ENCODE peak calls at places on chromosomes 12 and 14, in nine cellular contexts. Y is PC-3; N is activated CD8-positive, alpha-beta T cell treated with anti-CD3 and anti-CD28 coated beads, Interleukin-2, amount 10 ng/mL, durations not matched to agents 7 days and 5 days; P is naive thymus-derived CD8-positive, alpha-beta T cell; L is T-helper 17 cell; M is aorta; W is foreskin keratinocyte; O is heart right ventricle; Z is central memory CD8-positive, alpha-beta T cell. U is an unnamed sample.

GRCh38 chr14:68945585-68946289 is 33.4 kb downstream of the ACTN1 start:
- ATAC-seq in M (no peak), L (no peak), Y (peak; percentile 7), N (no peak), P (peak; percentile 26), W (no peak), O (no peak), Z (no peak), U (no peak)

GRCh38 chr14:97281741-97282140 is 484.6 kb downstream of the VRK1 start:
- ATAC-seq in N (no peak), P (no peak), O (no peak), M (no peak), L (no peak), Z (no peak), W (no peak), Y (no peak), U (no peak)

GRCh38 chr14:49692191-49692757 is 646 bp upstream of the KLHDC1 start:
- ATAC-seq in L (no peak), N (no peak), M (no peak), Z (no peak), Y (no peak), W (no peak), P (no peak), O (no peak), U (no peak)

GRCh38 chr12:89632778-89633177 is 75.9 kb downstream of the ATP2B1 start:
- ATAC-seq in M (no peak), L (no peak), Y (peak; percentile 64), O (no peak), N (no peak), Z (no peak), W (no peak), P (no peak), U (no peak)

GRCh38 chr12:127785535-127785934 is 481.4 kb upstream of the TMEM132C start:
- ATAC-seq in M (peak; percentile 34), Y (no peak), O (peak; percentile 61), N (no peak), P (no peak), W (peak; percentile 26), Z (no peak), L (no peak), U (peak; percentile 31)

GRCh38 chr14:44712095-44712822 is 205.2 kb upstream of the FSCB start:
- ATAC-seq in O (peak; percentile 16), Y (no peak), W (no peak), N (no peak), M (no peak), L (no peak), P (no peak), Z (no peak), U (no peak)

GRCh38 chr14:26380616-26381015 is 217.2 kb downstream of the NOVA1 start:
- ATAC-seq in O (no peak), L (no peak), W (no peak), M (no peak), Y (no peak), P (no peak), N (no peak), Z (no peak), U (no peak)

GRCh38 chr14:99950191-99950590 is 115.0 kb upstream of the EVL start:
- ATAC-seq in L (no peak), Z (no peak), W (no peak), Y (no peak), M (no peak), O (no peak), N (no peak), P (no peak), U (no peak)

GRCh38 chr12:46389130-46389616 is 16.6 kb upstream of the SLC38A2 start:
- ATAC-seq in P (no peak), O (peak; percentile 43), L (no peak), Y (no peak), W (no peak), N (no peak), M (peak; percentile 70), Z (no peak), U (peak; percentile 62)

GRCh38 chr12:110015132-110015531 is 15.9 kb downstream of the ANKRD13A start:
- ATAC-seq in W (no peak), O (peak; percentile 29), Z (no peak), L (peak; percentile 45), N (peak; percentile 75), Y (no peak), M (no peak), P (peak; percentile 50), U (no peak)

GRCh38 chr14:74506408-74506807 is 12.8 kb downstream of the ISCA2 start:
- ATAC-seq in Y (no peak), P (no peak), L (no peak), O (no peak), W (no peak), M (no peak), Z (no peak), N (no peak), U (no peak)

GRCh38 chr14:38941485-38941884 is 161.6 kb downstream of the SEC23A start:
- ATAC-seq in M (no peak), N (no peak), P (no peak), O (no peak), W (no peak), Y (peak; percentile 37), Z (no peak), L (no peak), U (no peak)

GRCh38 chr12:69265205-69265604 is 25.8 kb downstream of the CPSF6 start:
- ATAC-seq in M (no peak), P (no peak), N (no peak), O (no peak), L (no peak), Z (no peak), Y (no peak), W (no peak), U (no peak)

GRCh38 chr14:21714318-21714929 is 40.8 kb upstream of the OR4E1 start:
- ATAC-seq in Z (no peak), P (peak; percentile 49), N (peak; percentile 34), O (no peak), M (no peak), Y (no peak), W (no peak), L (peak; percentile 47), U (no peak)

GRCh38 chr12:94150483-94151225 is 2.3 kb downstream of the PLXNC1 start:
- ATAC-seq in L (peak; percentile 8), M (no peak), W (no peak), N (peak; percentile 20), P (peak; percentile 24), O (no peak), Z (peak; percentile 7), Y (no peak), U (no peak)

GRCh38 chr14:105015242-105015641 is 5.6 kb downstream of the CDCA4 start:
- ATAC-seq in L (no peak), N (no peak), Z (peak; percentile 55), W (no peak), P (no peak), M (no peak), O (no peak), Y (no peak), U (no peak)

U was measured in gastroesophageal sphincter.